ENCODE peak calls at places on chromosome 17, in seven cellular contexts. One of them, this sample, is unnamed.

GRCh38 chr17:8311131-8311790 is 1.2 kb downstream of the ARHGEF15 start:
- DNase-seq in thoracic aorta: no peak
- DNase-seq in lower lobe of right lung: no peak
- DNase-seq in PC-3: no peak
- DNase-seq in left ventricle myocardium inferior: peak; percentile 45
- DNase-seq in esophagus squamous epithelium: no peak
- DNase-seq in effector memory CD4-positive, alpha-beta T cell: no peak
- DNase-seq in this sample: no peak

GRCh38 chr17:35460354-35460851 is 11.8 kb upstream of the SLFN13 start:
- DNase-seq in thoracic aorta: no peak
- DNase-seq in effector memory CD4-positive, alpha-beta T cell: peak; percentile 55
- DNase-seq in PC-3: peak; percentile 76
- DNase-seq in lower lobe of right lung: peak; percentile 87
- DNase-seq in esophagus squamous epithelium: no peak
- DNase-seq in left ventricle myocardium inferior: peak; percentile 25
- DNase-seq in this sample: peak; percentile 71

GRCh38 chr17:72603346-72604242 is 482.8 kb downstream of the SOX9 start:
- DNase-seq in PC-3: no peak
- DNase-seq in thoracic aorta: no peak
- DNase-seq in lower lobe of right lung: no peak
- DNase-seq in esophagus squamous epithelium: no peak
- DNase-seq in effector memory CD4-positive, alpha-beta T cell: no peak
- DNase-seq in left ventricle myocardium inferior: no peak
- DNase-seq in this sample: no peak

GRCh38 chr17:38669520-38669919 is 5.2 kb downstream of the EPOP start:
- DNase-seq in thoracic aorta: no peak
- DNase-seq in PC-3: no peak
- DNase-seq in lower lobe of right lung: no peak
- DNase-seq in effector memory CD4-positive, alpha-beta T cell: no peak
- DNase-seq in esophagus squamous epithelium: no peak
- DNase-seq in left ventricle myocardium inferior: no peak
- DNase-seq in this sample: peak; percentile 37

GRCh38 chr17:54967621-54968258 is 714 bp downstream of the COX11 start:
- DNase-seq in PC-3: peak; percentile 56
- DNase-seq in left ventricle myocardium inferior: no peak
- DNase-seq in effector memory CD4-positive, alpha-beta T cell: no peak
- DNase-seq in esophagus squamous epithelium: no peak
- DNase-seq in thoracic aorta: no peak
- DNase-seq in lower lobe of right lung: no peak
- DNase-seq in this sample: peak; percentile 73

GRCh38 chr17:75995385-75995925 is 5.2 kb upstream of the CDK3 start:
- DNase-seq in PC-3: no peak
- DNase-seq in thoracic aorta: no peak
- DNase-seq in effector memory CD4-positive, alpha-beta T cell: no peak
- DNase-seq in lower lobe of right lung: no peak
- DNase-seq in esophagus squamous epithelium: no peak
- DNase-seq in left ventricle myocardium inferior: no peak
- DNase-seq in this sample: no peak

GRCh38 chr17:59649886-59650285 is 30.2 kb downstream of the CLTC start:
- DNase-seq in PC-3: no peak
- DNase-seq in esophagus squamous epithelium: no peak
- DNase-seq in lower lobe of right lung: no peak
- DNase-seq in effector memory CD4-positive, alpha-beta T cell: no peak
- DNase-seq in thoracic aorta: no peak
- DNase-seq in left ventricle myocardium inferior: no peak
- DNase-seq in this sample: no peak

GRCh38 chr17:2194778-2195417 is 108.7 kb downstream of the SMG6 start:
- DNase-seq in thoracic aorta: no peak
- DNase-seq in left ventricle myocardium inferior: no peak
- DNase-seq in effector memory CD4-positive, alpha-beta T cell: no peak
- DNase-seq in PC-3: no peak
- DNase-seq in lower lobe of right lung: no peak
- DNase-seq in esophagus squamous epithelium: no peak
- DNase-seq in this sample: no peak

GRCh38 chr17:49241763-49242312 is 11.3 kb upstream of the PHOSPHO1 start:
- DNase-seq in lower lobe of right lung: no peak
- DNase-seq in PC-3: peak; percentile 1
- DNase-seq in esophagus squamous epithelium: no peak
- DNase-seq in left ventricle myocardium inferior: no peak
- DNase-seq in thoracic aorta: no peak
- DNase-seq in effector memory CD4-positive, alpha-beta T cell: no peak
- DNase-seq in this sample: no peak

GRCh38 chr17:34361478-34362061 is 1.5 kb downstream of the CCL1 start:
- DNase-seq in lower lobe of right lung: peak; percentile 93
- DNase-seq in PC-3: peak; percentile 75
- DNase-seq in thoracic aorta: peak; percentile 47
- DNase-seq in esophagus squamous epithelium: peak; percentile 39
- DNase-seq in left ventricle myocardium inferior: peak; percentile 89
- DNase-seq in effector memory CD4-positive, alpha-beta T cell: peak; percentile 4
- DNase-seq in this sample: peak; percentile 94

GRCh38 chr17:34366529-34367107 is 3.6 kb upstream of the CCL1 start:
- DNase-seq in effector memory CD4-positive, alpha-beta T cell: no peak
- DNase-seq in esophagus squamous epithelium: no peak
- DNase-seq in thoracic aorta: no peak
- DNase-seq in PC-3: no peak
- DNase-seq in left ventricle myocardium inferior: no peak
- DNase-seq in lower lobe of right lung: no peak
- DNase-seq in this sample: no peak

GRCh38 chr17:31903401-31903800 is 1.9 kb upstream of the UTP6 start:
- DNase-seq in thoracic aorta: no peak
- DNase-seq in PC-3: no peak
- DNase-seq in effector memory CD4-positive, alpha-beta T cell: no peak
- DNase-seq in left ventricle myocardium inferior: no peak
- DNase-seq in lower lobe of right lung: no peak
- DNase-seq in esophagus squamous epithelium: no peak
- DNase-seq in this sample: no peak

GRCh38 chr17:31902693-31903092 is 1.2 kb upstream of the UTP6 start:
- DNase-seq in thoracic aorta: no peak
- DNase-seq in effector memory CD4-positive, alpha-beta T cell: no peak
- DNase-seq in esophagus squamous epithelium: no peak
- DNase-seq in lower lobe of right lung: no peak
- DNase-seq in left ventricle myocardium inferior: no peak
- DNase-seq in PC-3: no peak
- DNase-seq in this sample: no peak

GRCh38 chr17:31908386-31908785 is 6.9 kb upstream of the UTP6 start:
- DNase-seq in esophagus squamous epithelium: no peak
- DNase-seq in PC-3: no peak
- DNase-seq in thoracic aorta: no peak
- DNase-seq in lower lobe of right lung: no peak
- DNase-seq in left ventricle myocardium inferior: no peak
- DNase-seq in effector memory CD4-positive, alpha-beta T cell: no peak
- DNase-seq in this sample: no peak

GRCh38 chr17:31907342-31907975 is 6.0 kb upstream of the UTP6 start:
- DNase-seq in lower lobe of right lung: no peak
- DNase-seq in thoracic aorta: no peak
- DNase-seq in left ventricle myocardium inferior: no peak
- DNase-seq in PC-3: peak; percentile 28
- DNase-seq in esophagus squamous epithelium: no peak
- DNase-seq in effector memory CD4-positive, alpha-beta T cell: no peak
- DNase-seq in this sample: peak; percentile 54
- H3K4me3 ChIP-seq in lower lobe of right lung: no peak overlapping the region
- H3K4me3 ChIP-seq in thoracic aorta: peak overlapping the region; percentile 38
- H3K4me3 ChIP-seq in left ventricle myocardium inferior: no peak overlapping the region
- H3K4me3 ChIP-seq in PC-3: no peak overlapping the region
- H3K4me3 ChIP-seq in esophagus squamous epithelium: no peak overlapping the region
- H3K4me3 ChIP-seq in effector memory CD4-positive, alpha-beta T cell: no peak overlapping the region
- H3K4me3 ChIP-seq in this sample: peak overlapping the region; percentile 1

GRCh38 chr17:17366235-17366634 is 63.1 kb downstream of the NT5M start:
- DNase-seq in left ventricle myocardium inferior: no peak
- DNase-seq in lower lobe of right lung: no peak
- DNase-seq in effector memory CD4-positive, alpha-beta T cell: no peak
- DNase-seq in thoracic aorta: no peak
- DNase-seq in esophagus squamous epithelium: no peak
- DNase-seq in PC-3: no peak
- DNase-seq in this sample: no peak

GRCh38 chr17:17365476-17366110 is 62.4 kb downstream of the NT5M start:
- DNase-seq in effector memory CD4-positive, alpha-beta T cell: no peak
- DNase-seq in left ventricle myocardium inferior: no peak
- DNase-seq in esophagus squamous epithelium: no peak
- DNase-seq in thoracic aorta: no peak
- DNase-seq in PC-3: no peak
- DNase-seq in lower lobe of right lung: no peak
- DNase-seq in this sample: no peak

GRCh38 chr17:17367931-17368330 is 64.8 kb downstream of the NT5M start:
- DNase-seq in esophagus squamous epithelium: no peak
- DNase-seq in PC-3: no peak
- DNase-seq in effector memory CD4-positive, alpha-beta T cell: no peak
- DNase-seq in lower lobe of right lung: peak; percentile 23
- DNase-seq in thoracic aorta: no peak
- DNase-seq in left ventricle myocardium inferior: no peak
- DNase-seq in this sample: no peak

GRCh38 chr17:17364338-17364667 is 61.1 kb downstream of the NT5M start:
- DNase-seq in lower lobe of right lung: no peak
- DNase-seq in esophagus squamous epithelium: no peak
- DNase-seq in left ventricle myocardium inferior: no peak
- DNase-seq in PC-3: no peak
- DNase-seq in thoracic aorta: no peak
- DNase-seq in effector memory CD4-positive, alpha-beta T cell: no peak
- DNase-seq in this sample: no peak

DNA sequence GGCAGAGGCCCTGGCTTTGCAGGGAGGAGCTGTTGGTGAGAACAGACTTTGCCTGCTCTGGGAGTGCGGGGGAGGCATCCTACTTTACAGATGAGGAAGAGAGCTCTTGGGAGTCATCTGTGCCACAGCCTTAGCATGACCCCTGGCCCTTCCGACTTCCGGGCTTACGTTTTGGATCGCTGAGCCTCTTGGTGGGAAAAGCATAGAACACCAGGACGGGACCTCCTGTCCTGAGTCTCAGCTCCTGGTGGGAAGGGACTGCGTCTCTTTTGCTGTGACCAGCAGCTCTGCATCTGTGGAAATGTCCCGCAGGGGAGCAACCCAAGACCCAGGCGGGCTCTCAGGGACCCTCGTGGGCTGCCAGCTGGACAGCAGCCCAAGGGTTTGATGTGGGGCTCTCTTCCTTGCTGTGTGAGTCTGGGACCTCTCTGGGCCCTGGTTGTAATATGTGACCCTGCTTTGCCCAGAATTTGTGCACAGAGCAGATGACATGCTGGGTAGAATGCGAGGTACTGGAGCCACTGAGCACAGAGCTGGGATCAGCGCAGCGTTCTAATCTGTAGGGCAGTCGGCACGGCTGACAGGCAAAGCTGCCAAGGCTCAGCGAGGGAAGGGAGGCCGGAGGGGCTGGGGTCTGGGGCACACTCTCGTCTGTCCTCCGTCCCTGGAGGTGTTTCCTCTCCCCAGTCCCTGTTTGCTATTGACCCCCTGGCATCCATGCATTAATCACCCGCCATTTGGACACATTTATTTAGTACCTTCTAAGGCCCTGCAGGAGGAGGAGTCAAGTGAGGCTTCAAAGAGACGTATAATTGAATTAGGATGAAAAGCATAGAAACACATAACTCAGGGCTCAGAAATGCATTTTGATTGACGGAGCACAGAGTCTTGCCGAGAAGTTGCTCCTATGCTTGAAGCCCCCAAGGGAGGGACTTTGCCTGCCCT is 64.0 kb downstream of the NT5M start:
- DNase-seq in thoracic aorta: no peak
- DNase-seq in esophagus squamous epithelium: no peak
- DNase-seq in lower lobe of right lung: no peak
- DNase-seq in effector memory CD4-positive, alpha-beta T cell: no peak
- DNase-seq in PC-3: no peak
- DNase-seq in left ventricle myocardium inferior: no peak
- DNase-seq in this sample: no peak
- H3K4me1 ChIP-seq in thoracic aorta: no peaks in the 10 kb centered on the region
- H3K4me1 ChIP-seq in esophagus squamous epithelium: no peaks in the 10 kb centered on the region
- H3K4me1 ChIP-seq in lower lobe of right lung: peaks cover 10% of the 10 kb centered on the region
- H3K4me1 ChIP-seq in effector memory CD4-positive, alpha-beta T cell: no peaks in the 10 kb centered on the region
- H3K4me1 ChIP-seq in PC-3: peaks cover 9% of the 10 kb centered on the region
- H3K4me1 ChIP-seq in left ventricle myocardium inferior: peaks cover 18% of the 10 kb centered on the region
- H3K4me1 ChIP-seq in this sample: no peaks in the 10 kb centered on the region

DNA sequence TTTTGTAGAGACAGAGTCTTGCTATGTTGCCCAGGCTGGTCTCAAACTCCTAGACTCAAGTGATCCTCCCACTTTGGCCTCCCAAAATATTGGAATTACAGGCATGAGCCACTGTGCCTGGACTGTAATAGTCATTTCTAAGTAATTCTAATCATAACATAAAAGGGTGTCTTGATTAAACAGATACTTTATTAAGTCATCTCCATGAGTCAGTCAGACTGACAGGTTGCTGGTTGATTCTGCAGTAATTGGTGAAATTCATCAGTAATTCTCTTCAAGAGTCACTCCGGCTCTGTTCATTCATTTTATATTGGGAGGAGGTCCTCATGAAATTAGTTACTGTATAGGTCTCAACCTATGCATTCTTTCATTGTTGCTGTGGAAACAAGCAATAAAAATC is 85.6 kb downstream of the SPECC1 start:
- DNase-seq in esophagus squamous epithelium: no peak
- DNase-seq in PC-3: no peak
- DNase-seq in effector memory CD4-positive, alpha-beta T cell: no peak
- DNase-seq in left ventricle myocardium inferior: no peak
- DNase-seq in thoracic aorta: no peak
- DNase-seq in lower lobe of right lung: no peak
- DNase-seq in this sample: no peak
- H3K4me3 ChIP-seq in esophagus squamous epithelium: no peak overlapping the region
- H3K4me3 ChIP-seq in PC-3: no peak overlapping the region
- H3K4me3 ChIP-seq in effector memory CD4-positive, alpha-beta T cell: no peak overlapping the region
- H3K4me3 ChIP-seq in left ventricle myocardium inferior: no peak overlapping the region
- H3K4me3 ChIP-seq in thoracic aorta: peak overlapping the region; percentile 61
- H3K4me3 ChIP-seq in lower lobe of right lung: no peak overlapping the region
- H3K4me3 ChIP-seq in this sample: no peak overlapping the region

GRCh38 chr17:40909351-40909750 is 24.3 kb upstream of the KRT20 start:
- DNase-seq in left ventricle myocardium inferior: peak; percentile 52
- DNase-seq in lower lobe of right lung: peak; percentile 83
- DNase-seq in PC-3: peak; percentile 97
- DNase-seq in thoracic aorta: peak; percentile 55
- DNase-seq in effector memory CD4-positive, alpha-beta T cell: peak; percentile 31
- DNase-seq in esophagus squamous epithelium: peak; percentile 27
- DNase-seq in this sample: peak; percentile 82

GRCh38 chr17:40912506-40913220 is 24.8 kb downstream of the KRT23 start:
- DNase-seq in left ventricle myocardium inferior: no peak
- DNase-seq in thoracic aorta: no peak
- DNase-seq in effector memory CD4-positive, alpha-beta T cell: no peak
- DNase-seq in lower lobe of right lung: no peak
- DNase-seq in PC-3: peak; percentile 52
- DNase-seq in esophagus squamous epithelium: no peak
- DNase-seq in this sample: no peak

GRCh38 chr17:40910441-40910841 is 25.4 kb upstream of the KRT20 start:
- DNase-seq in left ventricle myocardium inferior: no peak
- DNase-seq in thoracic aorta: no peak
- DNase-seq in PC-3: peak; percentile 31
- DNase-seq in lower lobe of right lung: no peak
- DNase-seq in effector memory CD4-positive, alpha-beta T cell: no peak
- DNase-seq in esophagus squamous epithelium: no peak
- DNase-seq in this sample: no peak

GRCh38 chr17:40906613-40907012 is 21.6 kb upstream of the KRT20 start:
- DNase-seq in left ventricle myocardium inferior: no peak
- DNase-seq in thoracic aorta: no peak
- DNase-seq in esophagus squamous epithelium: no peak
- DNase-seq in lower lobe of right lung: no peak
- DNase-seq in PC-3: no peak
- DNase-seq in effector memory CD4-positive, alpha-beta T cell: no peak
- DNase-seq in this sample: no peak

DNA sequence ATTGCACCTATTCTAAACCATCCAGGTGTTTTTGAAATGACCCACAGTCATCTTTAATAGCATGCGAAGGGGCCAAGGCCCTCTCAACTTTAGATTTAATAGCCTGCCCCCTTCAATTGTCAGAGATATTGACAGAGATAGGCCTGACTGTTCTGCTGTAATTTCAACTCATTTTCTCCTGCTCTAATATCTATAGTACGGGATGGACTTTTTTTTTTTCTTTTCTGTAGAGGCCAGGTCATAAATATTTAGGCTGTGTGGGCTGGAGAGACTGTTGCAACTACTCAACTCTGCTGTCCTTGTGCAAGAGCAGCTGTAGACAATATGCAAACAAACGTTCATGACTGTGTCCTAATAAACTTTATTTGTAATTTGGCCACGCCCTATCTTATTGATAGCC is 24.7 kb upstream of the KRT20 start:
- DNase-seq in lower lobe of right lung: no peak
- DNase-seq in esophagus squamous epithelium: no peak
- DNase-seq in left ventricle myocardium inferior: no peak
- DNase-seq in thoracic aorta: no peak
- DNase-seq in effector memory CD4-positive, alpha-beta T cell: no peak
- DNase-seq in PC-3: peak; percentile 71
- DNase-seq in this sample: no peak
- H3K4me1 ChIP-seq in lower lobe of right lung: peaks cover 14% of the 10 kb centered on the region
- H3K4me1 ChIP-seq in esophagus squamous epithelium: peaks cover 15% of the 10 kb centered on the region
- H3K4me1 ChIP-seq in left ventricle myocardium inferior: no peaks in the 10 kb centered on the region
- H3K4me1 ChIP-seq in thoracic aorta: peaks cover 14% of the 10 kb centered on the region
- H3K4me1 ChIP-seq in effector memory CD4-positive, alpha-beta T cell: no peaks in the 10 kb centered on the region
- H3K4me1 ChIP-seq in PC-3: peaks cover 67% of the 10 kb centered on the region
- H3K4me1 ChIP-seq in this sample: no peaks in the 10 kb centered on the region